ENCODE peak calls at places on chromosomes 2 and 18, in four cellular contexts. One of them, this sample, is unnamed.

GRCh38 chr2:127080226-127080940 is 26.6 kb downstream of the BIN1 start:
- DNase-seq in GM12878: no peak
- DNase-seq in IMR-90: no peak
- DNase-seq in K562: peak
- DNase-seq in this sample: no peak

GRCh38 chr2:26630669-26631360 is 10.4 kb downstream of the CIB4 start:
- DNase-seq in GM12878: no peak
- DNase-seq in IMR-90: peak
- DNase-seq in K562: no peak
- DNase-seq in this sample: no peak

GRCh38 chr18:31511098-31511497 is 13.1 kb downstream of the DSG2 start:
- DNase-seq in GM12878: no peak
- DNase-seq in IMR-90: no peak
- DNase-seq in K562: peak
- DNase-seq in this sample: no peak

GRCh38 chr2:207156451-207157161 is 9.1 kb downstream of the KLF7 start:
- DNase-seq in GM12878: no peak
- DNase-seq in IMR-90: no peak
- DNase-seq in K562: no peak
- DNase-seq in this sample: no peak

GRCh38 chr18:79870369-79871025 is 72.8 kb downstream of the KCNG2 start:
- DNase-seq in GM12878: no peak
- DNase-seq in IMR-90: no peak
- DNase-seq in K562: no peak
- DNase-seq in this sample: no peak

GRCh38 chr2:200966770-200967169 is 3.3 kb upstream of the ORC2 start:
- DNase-seq in GM12878: peak
- DNase-seq in IMR-90: peak
- DNase-seq in K562: peak
- DNase-seq in this sample: peak

GRCh38 chr2:237998530-237998929 is 31.7 kb downstream of the UBE2F start:
- DNase-seq in GM12878: peak
- DNase-seq in IMR-90: peak
- DNase-seq in K562: no peak
- DNase-seq in this sample: peak

GRCh38 chr2:157890960-157891629 is 15.0 kb upstream of the ACVR1 start:
- DNase-seq in GM12878: no peak
- DNase-seq in IMR-90: no peak
- DNase-seq in K562: no peak
- DNase-seq in this sample: no peak

GRCh38 chr2:68266655-68267054 is 14.3 kb upstream of the PPP3R1 start:
- DNase-seq in GM12878: no peak
- DNase-seq in IMR-90: no peak
- DNase-seq in K562: no peak
- DNase-seq in this sample: no peak

GRCh38 chr2:216349366-216349765 is 22.9 kb downstream of the MARCHF4 start:
- DNase-seq in GM12878: no peak
- DNase-seq in IMR-90: no peak
- DNase-seq in K562: no peak
- DNase-seq in this sample: no peak

GRCh38 chr18:56257215-56257614 is 381.2 kb downstream of the TXNL1 start:
- DNase-seq in GM12878: peak
- DNase-seq in IMR-90: peak
- DNase-seq in K562: no peak
- DNase-seq in this sample: peak

GRCh38 chr2:160105366-160105765 is 43.0 kb upstream of the PLA2R1 start:
- DNase-seq in GM12878: no peak
- DNase-seq in IMR-90: no peak
- DNase-seq in K562: no peak
- DNase-seq in this sample: no peak

GRCh38 chr2:226862623-226863022 is 26.8 kb downstream of the RHBDD1 start:
- DNase-seq in GM12878: peak
- DNase-seq in IMR-90: no peak
- DNase-seq in K562: no peak
- DNase-seq in this sample: no peak

GRCh38 chr2:203396667-203397066 is 68.5 kb downstream of the ABI2 start:
- DNase-seq in GM12878: no peak
- DNase-seq in IMR-90: no peak
- DNase-seq in K562: no peak
- DNase-seq in this sample: no peak

GRCh38 chr18:56702946-56703345 is 51.8 kb downstream of the WDR7 start:
- DNase-seq in GM12878: no peak
- DNase-seq in IMR-90: peak
- DNase-seq in K562: peak
- DNase-seq in this sample: peak

GRCh38 chr18:79353238-79353637 is 42.5 kb upstream of the NFATC1 start:
- DNase-seq in GM12878: no peak
- DNase-seq in IMR-90: peak
- DNase-seq in K562: peak
- DNase-seq in this sample: no peak

GRCh38 chr2:60855989-60856669 is 25.2 kb upstream of the REL start:
- DNase-seq in GM12878: no peak
- DNase-seq in IMR-90: no peak
- DNase-seq in K562: peak
- DNase-seq in this sample: no peak

GRCh38 chr2:98702127-98702802 is 28.7 kb downstream of the MGAT4A start:
- DNase-seq in GM12878: no peak
- DNase-seq in IMR-90: no peak
- DNase-seq in K562: no peak
- DNase-seq in this sample: peak

GRCh38 chr2:231002641-231003040 is 6.7 kb downstream of the SPATA3 start:
- DNase-seq in GM12878: no peak
- DNase-seq in IMR-90: no peak
- DNase-seq in K562: no peak
- DNase-seq in this sample: no peak

GRCh38 chr18:77376043-77376732 is 126.5 kb downstream of the GALR1 start:
- DNase-seq in GM12878: no peak
- DNase-seq in IMR-90: no peak
- DNase-seq in K562: no peak
- DNase-seq in this sample: no peak

GRCh38 chr2:160984426-160985077 is 175.7 kb upstream of the TANK start:
- DNase-seq in GM12878: no peak
- DNase-seq in IMR-90: no peak
- DNase-seq in K562: no peak
- DNase-seq in this sample: peak

GRCh38 chr2:236546561-236546961 is 23.1 kb upstream of the ACKR3 start:
- DNase-seq in GM12878: peak
- DNase-seq in IMR-90: no peak
- DNase-seq in K562: no peak
- DNase-seq in this sample: no peak

GRCh38 chr2:80545420-80546192 is 241.1 kb upstream of the LRRTM1 start:
- DNase-seq in GM12878: no peak
- DNase-seq in IMR-90: no peak
- DNase-seq in K562: no peak
- DNase-seq in this sample: no peak

GRCh38 chr2:241885701-241886643 is 16.4 kb downstream of the RTP5 start:
- DNase-seq in GM12878: no peak
- DNase-seq in IMR-90: no peak
- DNase-seq in K562: no peak
- DNase-seq in this sample: no peak

GRCh38 chr2:229779650-229780049 is 65.3 kb upstream of the DNER start:
- DNase-seq in GM12878: no peak
- DNase-seq in IMR-90: peak
- DNase-seq in K562: no peak
- DNase-seq in this sample: no peak

GRCh38 chr2:196742685-196743084 is 56.8 kb downstream of the GTF3C3 start:
- DNase-seq in GM12878: no peak
- DNase-seq in IMR-90: peak
- DNase-seq in K562: no peak
- DNase-seq in this sample: no peak

GRCh38 chr18:44743626-44744025 is 62.9 kb downstream of the SETBP1 start:
- DNase-seq in GM12878: no peak
- DNase-seq in IMR-90: no peak
- DNase-seq in K562: no peak
- DNase-seq in this sample: no peak

DNA sequence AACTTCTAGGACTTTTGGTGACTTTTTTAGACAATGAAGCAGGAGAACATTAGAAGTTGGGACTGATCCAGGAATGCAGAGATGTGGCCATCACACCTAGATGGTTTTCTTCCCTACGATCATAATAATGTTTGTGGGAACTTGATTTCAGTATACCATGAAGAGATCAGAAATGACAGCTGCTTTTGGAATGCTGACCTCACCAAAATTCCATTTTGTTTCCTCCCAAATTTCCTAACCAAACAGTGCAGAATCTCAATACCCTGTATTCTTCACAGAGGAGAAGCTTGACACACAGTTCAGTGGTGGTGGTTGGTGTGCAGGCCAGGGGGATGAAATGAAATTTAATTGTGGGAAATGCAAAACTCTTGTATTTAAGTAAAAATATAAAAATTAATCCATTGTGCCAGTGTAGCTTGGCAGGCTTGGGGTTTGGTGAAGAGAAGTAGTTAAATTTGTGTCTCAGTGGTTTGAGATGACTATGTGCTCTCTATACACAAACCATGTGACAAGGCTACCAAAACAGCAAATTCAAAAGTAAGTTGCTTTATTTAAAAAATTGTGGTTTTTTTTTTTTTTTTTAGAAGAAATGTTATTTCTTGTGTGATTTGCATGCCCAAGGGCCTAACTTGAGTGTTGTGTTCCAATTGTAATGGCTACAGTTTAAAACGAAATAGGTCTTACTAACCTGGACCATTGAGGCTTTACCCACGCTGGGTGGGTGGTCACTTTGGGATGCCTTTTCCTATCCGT is 252.4 kb downstream of the LPIN1 start:
- DNase-seq in GM12878: peak
- DNase-seq in IMR-90: peak
- DNase-seq in K562: no peak
- DNase-seq in this sample: no peak
- TF ChIP-seq FOS in GM12878: no peak
- TF ChIP-seq FOS in IMR-90: no peak
- TF ChIP-seq FOS in K562: no peak
- TF ChIP-seq FOS in this sample: no peak

DNA sequence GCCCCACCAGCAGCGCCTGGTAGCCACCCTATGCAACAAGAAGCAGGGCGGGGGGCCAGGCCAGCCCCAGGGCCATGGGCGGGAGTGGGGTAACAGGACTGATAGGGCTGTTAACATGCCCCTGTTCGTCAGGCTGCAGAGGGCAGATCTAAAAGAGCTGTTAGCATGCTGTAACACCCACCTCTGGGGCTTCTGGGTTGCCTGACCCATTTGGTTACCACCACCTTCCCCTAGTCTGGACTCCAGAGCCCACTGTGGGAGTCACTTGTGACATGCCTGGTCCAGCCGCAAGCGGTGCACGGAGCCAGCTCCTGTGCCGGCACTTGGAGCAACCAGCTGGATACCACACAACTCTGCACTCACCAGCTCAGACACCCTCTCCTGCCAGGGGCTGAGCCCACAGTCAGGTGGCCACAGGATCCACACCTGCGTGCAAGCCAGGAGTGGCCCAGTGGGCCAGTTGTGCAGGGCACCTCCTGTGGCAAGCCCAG is 2.1 kb downstream of the METTL8 start:
- DNase-seq in GM12878: no peak
- DNase-seq in IMR-90: no peak
- DNase-seq in K562: no peak
- DNase-seq in this sample: no peak
- H3K27ac ChIP-seq in GM12878: peak
- H3K27ac ChIP-seq in IMR-90: no peak
- H3K27ac ChIP-seq in K562: no peak
- H3K27ac ChIP-seq in this sample: no peak

GRCh38 chr18:34760444-34760843 is 50.3 kb downstream of the DTNA start:
- DNase-seq in GM12878: no peak
- DNase-seq in IMR-90: no peak
- DNase-seq in K562: no peak
- DNase-seq in this sample: no peak
- TF ChIP-seq FOS in GM12878: no peak
- TF ChIP-seq FOS in IMR-90: no peak
- TF ChIP-seq FOS in K562: no peak
- TF ChIP-seq FOS in this sample: no peak

GRCh38 chr2:190589008-190589407 is 54.5 kb upstream of the NEMP2 start:
- DNase-seq in GM12878: no peak
- DNase-seq in IMR-90: no peak
- DNase-seq in K562: no peak
- DNase-seq in this sample: no peak
- H3K27ac ChIP-seq in GM12878: no peak
- H3K27ac ChIP-seq in IMR-90: no peak
- H3K27ac ChIP-seq in K562: no peak
- H3K27ac ChIP-seq in this sample: no peak

GRCh38 chr2:105068387-105068786 is 30.5 kb downstream of the MRPS9 start:
- DNase-seq in GM12878: no peak
- DNase-seq in IMR-90: no peak
- DNase-seq in K562: no peak
- DNase-seq in this sample: no peak

GRCh38 chr2:105072039-105072438 is 34.2 kb downstream of the MRPS9 start:
- DNase-seq in GM12878: peak
- DNase-seq in IMR-90: no peak
- DNase-seq in K562: no peak
- DNase-seq in this sample: no peak

GRCh38 chr2:105071379-105071778 is 33.5 kb downstream of the MRPS9 start:
- DNase-seq in GM12878: no peak
- DNase-seq in IMR-90: no peak
- DNase-seq in K562: no peak
- DNase-seq in this sample: no peak

GRCh38 chr2:105068875-105069274 is 31.0 kb downstream of the MRPS9 start:
- DNase-seq in GM12878: no peak
- DNase-seq in IMR-90: no peak
- DNase-seq in K562: no peak
- DNase-seq in this sample: no peak

DNA sequence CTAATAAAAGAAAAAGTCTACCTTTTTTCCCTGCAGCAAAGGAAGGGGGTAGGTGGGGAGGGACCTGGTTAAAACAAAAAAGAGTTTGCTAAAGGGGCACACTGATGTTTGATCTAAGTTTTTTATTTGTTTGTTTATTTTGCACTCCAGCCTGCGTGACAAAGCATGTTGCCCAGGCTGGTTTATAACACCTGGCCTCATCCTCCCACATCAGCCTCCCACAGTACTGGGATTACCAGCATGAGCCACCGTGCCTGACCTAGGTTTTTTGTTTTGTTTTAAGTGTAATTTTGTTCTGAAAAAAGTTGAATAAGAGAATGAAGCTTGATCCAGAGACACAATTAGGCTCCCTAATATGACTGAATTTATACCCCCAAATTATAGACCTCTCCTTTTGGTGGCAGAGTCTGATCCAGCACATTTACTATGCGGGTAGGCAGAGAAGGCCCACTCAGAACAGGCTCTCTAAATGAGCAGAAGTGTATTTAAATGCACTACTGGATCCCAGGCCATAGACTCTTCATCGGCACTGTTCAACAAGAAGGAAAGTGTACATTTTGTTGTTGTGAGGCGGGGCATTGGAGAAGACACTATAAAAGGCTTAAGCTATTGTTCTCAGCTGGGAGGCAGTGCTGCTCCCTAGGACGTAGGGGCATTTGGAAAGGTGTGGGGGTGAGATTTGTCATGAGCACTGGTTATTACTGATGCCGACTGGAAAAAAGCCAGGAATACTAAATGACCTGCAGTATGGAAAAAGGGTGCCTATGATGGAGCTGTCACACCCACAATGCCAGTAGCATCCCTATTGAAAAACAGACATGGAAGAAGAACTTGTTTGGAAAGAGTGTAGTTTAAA is 32.4 kb downstream of the MRPS9 start:
- DNase-seq in GM12878: no peak
- DNase-seq in IMR-90: no peak
- DNase-seq in K562: no peak
- DNase-seq in this sample: no peak
- TF ChIP-seq FOS in GM12878: no peak
- TF ChIP-seq FOS in IMR-90: no peak
- TF ChIP-seq FOS in K562: no peak
- TF ChIP-seq FOS in this sample: no peak

This sample was measured in endothelial cell of umbilical vein.